ENCODE peak calls at places on chromosomes 7 and 10, in six cellular contexts. One of them, this sample, is unnamed.
A peak's percentile ranks its signal among the peaks of the same experiment; 100 is the strongest.

GRCh38 chr10:116632831-116633600 is 12.3 kb downstream of the PNLIPRP2 start:
- DNase-seq in PC-9: no peak
- DNase-seq in foreskin fibroblast: no peak
- DNase-seq in NCI-H2081: no peak
- DNase-seq in T-helper 9 cell: no peak
- DNase-seq in frontal cortex: no peak
- DNase-seq in this sample: no peak

GRCh38 chr7:49295136-49295535 is 370.8 kb downstream of the CDC14C start:
- DNase-seq in NCI-H2081: no peak
- DNase-seq in foreskin fibroblast: no peak
- DNase-seq in frontal cortex: no peak
- DNase-seq in PC-9: no peak
- DNase-seq in T-helper 9 cell: no peak
- DNase-seq in this sample: peak; percentile 15

GRCh38 chr7:79132844-79133451 is 320.5 kb downstream of the MAGI2 start:
- DNase-seq in T-helper 9 cell: no peak
- DNase-seq in frontal cortex: no peak
- DNase-seq in foreskin fibroblast: no peak
- DNase-seq in PC-9: no peak
- DNase-seq in NCI-H2081: no peak
- DNase-seq in this sample: no peak

GRCh38 chr10:15789793-15790525 is 70.2 kb upstream of the ITGA8 start:
- DNase-seq in T-helper 9 cell: no peak
- DNase-seq in frontal cortex: no peak
- DNase-seq in foreskin fibroblast: peak; percentile 89
- DNase-seq in NCI-H2081: no peak
- DNase-seq in PC-9: no peak
- DNase-seq in this sample: no peak

GRCh38 chr10:1607466-1607865 is 129.9 kb downstream of the ADARB2 start:
- DNase-seq in T-helper 9 cell: no peak
- DNase-seq in NCI-H2081: no peak
- DNase-seq in PC-9: no peak
- DNase-seq in foreskin fibroblast: no peak
- DNase-seq in frontal cortex: no peak
- DNase-seq in this sample: no peak

GRCh38 chr10:84138478-84139125 is 707 bp upstream of the GHITM start:
- DNase-seq in frontal cortex: no peak
- DNase-seq in T-helper 9 cell: peak; percentile 15
- DNase-seq in PC-9: peak; percentile 69
- DNase-seq in NCI-H2081: no peak
- DNase-seq in foreskin fibroblast: no peak
- DNase-seq in this sample: no peak

GRCh38 chr10:92778091-92778490 is 70.2 kb upstream of the EXOC6 start:
- DNase-seq in T-helper 9 cell: no peak
- DNase-seq in foreskin fibroblast: no peak
- DNase-seq in NCI-H2081: no peak
- DNase-seq in frontal cortex: no peak
- DNase-seq in PC-9: peak; percentile 40
- DNase-seq in this sample: no peak

GRCh38 chr10:61751599-61751998 is 88.9 kb downstream of the CABCOCO1 start:
- DNase-seq in PC-9: no peak
- DNase-seq in frontal cortex: no peak
- DNase-seq in foreskin fibroblast: no peak
- DNase-seq in NCI-H2081: no peak
- DNase-seq in T-helper 9 cell: no peak
- DNase-seq in this sample: no peak

GRCh38 chr7:66283003-66283920 is 78.1 kb downstream of the TPST1 start:
- DNase-seq in foreskin fibroblast: peak; percentile 83
- DNase-seq in frontal cortex: no peak
- DNase-seq in PC-9: peak; percentile 71
- DNase-seq in T-helper 9 cell: no peak
- DNase-seq in NCI-H2081: no peak
- DNase-seq in this sample: peak; percentile 44

GRCh38 chr7:48096273-48096672 is 7.2 kb downstream of the UPP1 start:
- DNase-seq in PC-9: peak; percentile 32
- DNase-seq in foreskin fibroblast: no peak
- DNase-seq in frontal cortex: no peak
- DNase-seq in T-helper 9 cell: no peak
- DNase-seq in NCI-H2081: no peak
- DNase-seq in this sample: no peak

GRCh38 chr7:95476904-95477594 is 8.7 kb upstream of the ASB4 start:
- DNase-seq in T-helper 9 cell: peak; percentile 7
- DNase-seq in NCI-H2081: peak; percentile 90
- DNase-seq in foreskin fibroblast: peak; percentile 82
- DNase-seq in frontal cortex: peak; percentile 28
- DNase-seq in PC-9: peak; percentile 46
- DNase-seq in this sample: peak; percentile 21

GRCh38 chr10:30737931-30738391 is 108.4 kb upstream of the LYZL2 start:
- DNase-seq in frontal cortex: no peak
- DNase-seq in foreskin fibroblast: no peak
- DNase-seq in NCI-H2081: no peak
- DNase-seq in PC-9: no peak
- DNase-seq in T-helper 9 cell: no peak
- DNase-seq in this sample: no peak

GRCh38 chr10:70874061-70874460 is 14.3 kb downstream of the PCBD1 start:
- DNase-seq in T-helper 9 cell: no peak
- DNase-seq in foreskin fibroblast: no peak
- DNase-seq in NCI-H2081: no peak
- DNase-seq in PC-9: peak; percentile 64
- DNase-seq in frontal cortex: no peak
- DNase-seq in this sample: no peak

GRCh38 chr10:90947025-90947960 is 26.4 kb upstream of the ANKRD1 start:
- DNase-seq in T-helper 9 cell: no peak
- DNase-seq in NCI-H2081: no peak
- DNase-seq in PC-9: no peak
- DNase-seq in foreskin fibroblast: peak; percentile 66
- DNase-seq in frontal cortex: no peak
- DNase-seq in this sample: no peak

GRCh38 chr7:49001610-49002033 is 77.3 kb downstream of the CDC14C start:
- DNase-seq in NCI-H2081: peak; percentile 20
- DNase-seq in frontal cortex: no peak
- DNase-seq in PC-9: no peak
- DNase-seq in foreskin fibroblast: no peak
- DNase-seq in T-helper 9 cell: no peak
- DNase-seq in this sample: no peak

GRCh38 chr7:134941185-134941900 is 45.0 kb upstream of the AGBL3 start:
- DNase-seq in T-helper 9 cell: no peak
- DNase-seq in foreskin fibroblast: peak; percentile 88
- DNase-seq in NCI-H2081: no peak
- DNase-seq in frontal cortex: no peak
- DNase-seq in PC-9: peak; percentile 54
- DNase-seq in this sample: peak; percentile 9

GRCh38 chr10:2543974-2544373 is 523.4 kb upstream of the PFKP start:
- DNase-seq in PC-9: no peak
- DNase-seq in NCI-H2081: no peak
- DNase-seq in frontal cortex: no peak
- DNase-seq in foreskin fibroblast: no peak
- DNase-seq in T-helper 9 cell: no peak
- DNase-seq in this sample: no peak

GRCh38 chr7:150852371-150852905 is at the start of gene AOC1:
- DNase-seq in PC-9: peak; percentile 59
- DNase-seq in foreskin fibroblast: no peak
- DNase-seq in NCI-H2081: no peak
- DNase-seq in frontal cortex: no peak
- DNase-seq in T-helper 9 cell: no peak
- DNase-seq in this sample: no peak

GRCh38 chr7:19146699-19147098 is 1.5 kb upstream of the FERD3L start:
- DNase-seq in T-helper 9 cell: no peak
- DNase-seq in NCI-H2081: no peak
- DNase-seq in frontal cortex: no peak
- DNase-seq in foreskin fibroblast: peak; percentile 54
- DNase-seq in PC-9: no peak
- DNase-seq in this sample: no peak

GRCh38 chr7:88041583-88041982 is 107.5 kb downstream of the ADAM22 start:
- DNase-seq in PC-9: no peak
- DNase-seq in NCI-H2081: no peak
- DNase-seq in foreskin fibroblast: no peak
- DNase-seq in T-helper 9 cell: no peak
- DNase-seq in frontal cortex: no peak
- DNase-seq in this sample: no peak

GRCh38 chr10:50604049-50604640 is 19.6 kb downstream of the SGMS1 start:
- DNase-seq in NCI-H2081: no peak
- DNase-seq in PC-9: no peak
- DNase-seq in frontal cortex: no peak
- DNase-seq in foreskin fibroblast: peak; percentile 34
- DNase-seq in T-helper 9 cell: no peak
- DNase-seq in this sample: no peak

GRCh38 chr7:50621932-50622587 is 56.9 kb upstream of the DDC start:
- DNase-seq in NCI-H2081: no peak
- DNase-seq in foreskin fibroblast: no peak
- DNase-seq in frontal cortex: no peak
- DNase-seq in PC-9: no peak
- DNase-seq in T-helper 9 cell: no peak
- DNase-seq in this sample: no peak

GRCh38 chr7:103432713-103433112 is 13.3 kb downstream of the SLC26A5 start:
- DNase-seq in T-helper 9 cell: no peak
- DNase-seq in frontal cortex: no peak
- DNase-seq in NCI-H2081: no peak
- DNase-seq in PC-9: peak; percentile 37
- DNase-seq in foreskin fibroblast: no peak
- DNase-seq in this sample: no peak

GRCh38 chr7:140230862-140231778 is 54.3 kb upstream of the KDM7A start:
- DNase-seq in NCI-H2081: peak; percentile 82
- DNase-seq in PC-9: no peak
- DNase-seq in foreskin fibroblast: peak; percentile 69
- DNase-seq in T-helper 9 cell: peak; percentile 33
- DNase-seq in frontal cortex: peak; percentile 48
- DNase-seq in this sample: no peak

GRCh38 chr10:18545626-18546025 is 105.8 kb downstream of the NSUN6 start:
- DNase-seq in PC-9: no peak
- DNase-seq in T-helper 9 cell: no peak
- DNase-seq in foreskin fibroblast: no peak
- DNase-seq in frontal cortex: no peak
- DNase-seq in NCI-H2081: no peak
- DNase-seq in this sample: no peak

GRCh38 chr7:12607134-12607533 is 36.6 kb downstream of the SCIN start:
- DNase-seq in foreskin fibroblast: peak; percentile 64
- DNase-seq in T-helper 9 cell: no peak
- DNase-seq in NCI-H2081: peak; percentile 92
- DNase-seq in PC-9: no peak
- DNase-seq in frontal cortex: no peak
- DNase-seq in this sample: no peak

GRCh38 chr7:150824379-150825177 is 24.0 kb downstream of the TMEM176A start:
- DNase-seq in NCI-H2081: no peak
- DNase-seq in T-helper 9 cell: no peak
- DNase-seq in foreskin fibroblast: no peak
- DNase-seq in frontal cortex: no peak
- DNase-seq in PC-9: peak; percentile 43
- DNase-seq in this sample: no peak

GRCh38 chr10:79188154-79188763 is 119.5 kb downstream of the ZMIZ1 start:
- DNase-seq in foreskin fibroblast: no peak
- DNase-seq in T-helper 9 cell: no peak
- DNase-seq in PC-9: no peak
- DNase-seq in NCI-H2081: no peak
- DNase-seq in frontal cortex: no peak
- DNase-seq in this sample: no peak

GRCh38 chr7:115332691-115333090 is 410.8 kb downstream of the MDFIC start:
- DNase-seq in frontal cortex: no peak
- DNase-seq in T-helper 9 cell: no peak
- DNase-seq in NCI-H2081: no peak
- DNase-seq in foreskin fibroblast: peak; percentile 69
- DNase-seq in PC-9: no peak
- DNase-seq in this sample: no peak

GRCh38 chr10:114291516-114291915 is 52.5 kb downstream of the VWA2 start:
- DNase-seq in PC-9: no peak
- DNase-seq in NCI-H2081: no peak
- DNase-seq in T-helper 9 cell: no peak
- DNase-seq in foreskin fibroblast: no peak
- DNase-seq in frontal cortex: no peak
- DNase-seq in this sample: no peak

GRCh38 chr10:51706225-51706624 is 6.8 kb upstream of the CSTF2T start:
- DNase-seq in NCI-H2081: no peak
- DNase-seq in frontal cortex: no peak
- DNase-seq in PC-9: no peak
- DNase-seq in foreskin fibroblast: peak; percentile 87
- DNase-seq in T-helper 9 cell: no peak
- DNase-seq in this sample: no peak

This sample was measured in keratinocyte.